ENCODE peak calls at places on chromosomes 2 and 18, in five cellular contexts. E is astrocyte of the spinal cord, H is sigmoid colon, I is activated gamma-delta T cell treated with Interleukin-2 at 50 U/mL for 16 hours, L is COR-L47. V is an unnamed sample.

GRCh38 chr2:217313386-217313785 is 453.5 kb upstream of the TNP1 start:
- DNase-seq in E (no peak), H (no peak), I (no peak), L (no peak), V (no peak)

GRCh38 chr2:119011162-119011909 is 69.3 kb downstream of the MARCO start:
- DNase-seq in E (peak; percentile 19), H (no peak), I (no peak), L (peak; percentile 19), V (no peak)

GRCh38 chr2:18971069-18971378 is 381.7 kb upstream of the NT5C1B start:
- DNase-seq in E (no peak), H (no peak), I (no peak), L (no peak), V (no peak)

GRCh38 chr2:74548919-74549684 is 4.6 kb downstream of the LOXL3 start:
- DNase-seq in E (peak; percentile 32), H (peak; percentile 83), I (no peak), L (peak; percentile 69), V (no peak)

GRCh38 chr2:98634406-98635092 is 26.2 kb downstream of the UNC50 start:
- DNase-seq in E (no peak), H (no peak), I (peak; percentile 31), L (no peak), V (no peak)

GRCh38 chr2:206423147-206423546 is 20.2 kb upstream of the ADAM23 start:
- DNase-seq in E (no peak), H (no peak), I (no peak), L (no peak), V (no peak)

GRCh38 chr2:38128653-38129052 is 52.7 kb upstream of the CYP1B1 start:
- DNase-seq in E (no peak), H (peak; percentile 78), I (no peak), L (no peak), V (no peak)

GRCh38 chr18:65753520-65753919 is 2.7 kb downstream of the CDH7 start:
- DNase-seq in E (peak; percentile 43), H (no peak), I (no peak), L (peak; percentile 87), V (no peak)

GRCh38 chr2:51151490-51152140 is 119.7 kb upstream of the NRXN1 start:
- DNase-seq in E (no peak), H (no peak), I (no peak), L (no peak), V (no peak)

GRCh38 chr2:8934338-8934737 is 69.1 kb downstream of the MBOAT2 start:
- DNase-seq in E (no peak), H (no peak), I (no peak), L (no peak), V (no peak)

GRCh38 chr2:31319391-31320175 is 85.6 kb downstream of the EHD3 start:
- DNase-seq in E (peak; percentile 68), H (peak; percentile 70), I (no peak), L (no peak), V (no peak)

GRCh38 chr18:50115095-50115494 is 79.9 kb downstream of the MYO5B start:
- DNase-seq in E (no peak), H (no peak), I (no peak), L (no peak), V (no peak)